ENCODE peak calls at places on chromosomes 7 and 10, in seven cellular contexts. One of them, this sample, is unnamed.
A peak's percentile ranks its signal among the peaks of the same experiment; 100 is the strongest.

GRCh38 chr7:43307522-43307921 is 195.1 kb downstream of the HECW1 start:
- DNase-seq in GM12878: no peak
- DNase-seq in gastrocnemius medialis: no peak
- DNase-seq in adrenal gland: no peak
- DNase-seq in uterus: no peak
- DNase-seq in A549: no peak
- DNase-seq in GM12891: no peak
- DNase-seq in this sample: no peak

GRCh38 chr7:80859272-80859970 is 59.4 kb downstream of the SEMA3C start:
- DNase-seq in adrenal gland: no peak
- DNase-seq in A549: no peak
- DNase-seq in GM12891: no peak
- DNase-seq in uterus: peak; percentile 58
- DNase-seq in gastrocnemius medialis: peak; percentile 69
- DNase-seq in GM12878: no peak
- DNase-seq in this sample: no peak

GRCh38 chr10:30990971-30991646 is 40.6 kb downstream of the ZNF438 start:
- DNase-seq in uterus: no peak
- DNase-seq in adrenal gland: no peak
- DNase-seq in A549: no peak
- DNase-seq in GM12891: no peak
- DNase-seq in GM12878: no peak
- DNase-seq in gastrocnemius medialis: no peak
- DNase-seq in this sample: no peak

GRCh38 chr10:3482200-3482993 is 302.6 kb downstream of the KLF6 start:
- DNase-seq in A549: no peak
- DNase-seq in gastrocnemius medialis: peak; percentile 46
- DNase-seq in adrenal gland: peak; percentile 85
- DNase-seq in GM12878: peak; percentile 51
- DNase-seq in GM12891: no peak
- DNase-seq in uterus: peak; percentile 61
- DNase-seq in this sample: no peak

GRCh38 chr10:23534761-23535160 is 95.9 kb downstream of the OTUD1 start:
- DNase-seq in GM12878: no peak
- DNase-seq in uterus: no peak
- DNase-seq in A549: no peak
- DNase-seq in GM12891: no peak
- DNase-seq in adrenal gland: no peak
- DNase-seq in gastrocnemius medialis: no peak
- DNase-seq in this sample: no peak

GRCh38 chr10:24344279-24344678 is 135.3 kb downstream of the KIAA1217 start:
- DNase-seq in adrenal gland: no peak
- DNase-seq in uterus: no peak
- DNase-seq in gastrocnemius medialis: no peak
- DNase-seq in GM12878: no peak
- DNase-seq in GM12891: no peak
- DNase-seq in A549: no peak
- DNase-seq in this sample: no peak

GRCh38 chr10:20898851-20899250 is 1.7 kb upstream of the NEBL start:
- DNase-seq in gastrocnemius medialis: no peak
- DNase-seq in GM12891: no peak
- DNase-seq in uterus: no peak
- DNase-seq in GM12878: no peak
- DNase-seq in A549: no peak
- DNase-seq in adrenal gland: no peak
- DNase-seq in this sample: no peak

GRCh38 chr7:1586827-1587705 is 17.2 kb upstream of the PSMG3 start:
- DNase-seq in A549: no peak
- DNase-seq in uterus: no peak
- DNase-seq in gastrocnemius medialis: no peak
- DNase-seq in GM12878: no peak
- DNase-seq in adrenal gland: peak; percentile 53
- DNase-seq in GM12891: no peak
- DNase-seq in this sample: no peak

GRCh38 chr10:122327237-122328206 is 47.0 kb upstream of the PLEKHA1 start:
- DNase-seq in uterus: no peak
- DNase-seq in A549: no peak
- DNase-seq in gastrocnemius medialis: no peak
- DNase-seq in GM12891: no peak
- DNase-seq in adrenal gland: no peak
- DNase-seq in GM12878: no peak
- DNase-seq in this sample: no peak

GRCh38 chr7:142412551-142413193 is 154.8 kb upstream of the PRSS58 start:
- DNase-seq in gastrocnemius medialis: no peak
- DNase-seq in uterus: no peak
- DNase-seq in adrenal gland: peak; percentile 4
- DNase-seq in GM12891: peak; percentile 27
- DNase-seq in A549: peak; percentile 49
- DNase-seq in GM12878: no peak
- DNase-seq in this sample: peak; percentile 62

GRCh38 chr10:15439381-15439837 is 68.3 kb upstream of the FAM171A1 start:
- DNase-seq in GM12878: no peak
- DNase-seq in GM12891: no peak
- DNase-seq in adrenal gland: peak; percentile 62
- DNase-seq in A549: no peak
- DNase-seq in uterus: peak; percentile 63
- DNase-seq in gastrocnemius medialis: no peak
- DNase-seq in this sample: peak; percentile 43

GRCh38 chr7:149717481-149717880 is 55.9 kb downstream of the ZNF467 start:
- DNase-seq in GM12878: no peak
- DNase-seq in GM12891: no peak
- DNase-seq in adrenal gland: no peak
- DNase-seq in gastrocnemius medialis: no peak
- DNase-seq in uterus: no peak
- DNase-seq in A549: no peak
- DNase-seq in this sample: no peak

GRCh38 chr7:124171068-124171467 is 138.2 kb upstream of the TMEM229A start:
- DNase-seq in gastrocnemius medialis: no peak
- DNase-seq in adrenal gland: peak; percentile 7
- DNase-seq in GM12878: no peak
- DNase-seq in GM12891: no peak
- DNase-seq in uterus: no peak
- DNase-seq in A549: no peak
- DNase-seq in this sample: no peak

GRCh38 chr10:28664369-28664740 is 13.0 kb upstream of the BAMBI start:
- DNase-seq in GM12891: no peak
- DNase-seq in A549: no peak
- DNase-seq in adrenal gland: no peak
- DNase-seq in GM12878: no peak
- DNase-seq in gastrocnemius medialis: no peak
- DNase-seq in uterus: no peak
- DNase-seq in this sample: no peak

GRCh38 chr10:6396652-6397051 is 183.4 kb downstream of the PRKCQ start:
- DNase-seq in gastrocnemius medialis: no peak
- DNase-seq in A549: no peak
- DNase-seq in uterus: no peak
- DNase-seq in GM12878: no peak
- DNase-seq in GM12891: no peak
- DNase-seq in adrenal gland: no peak
- DNase-seq in this sample: no peak

GRCh38 chr10:93469454-93469853 is 12.7 kb downstream of the MYOF start:
- DNase-seq in adrenal gland: no peak
- DNase-seq in gastrocnemius medialis: peak; percentile 27
- DNase-seq in uterus: no peak
- DNase-seq in A549: no peak
- DNase-seq in GM12891: no peak
- DNase-seq in GM12878: no peak
- DNase-seq in this sample: no peak

DNA sequence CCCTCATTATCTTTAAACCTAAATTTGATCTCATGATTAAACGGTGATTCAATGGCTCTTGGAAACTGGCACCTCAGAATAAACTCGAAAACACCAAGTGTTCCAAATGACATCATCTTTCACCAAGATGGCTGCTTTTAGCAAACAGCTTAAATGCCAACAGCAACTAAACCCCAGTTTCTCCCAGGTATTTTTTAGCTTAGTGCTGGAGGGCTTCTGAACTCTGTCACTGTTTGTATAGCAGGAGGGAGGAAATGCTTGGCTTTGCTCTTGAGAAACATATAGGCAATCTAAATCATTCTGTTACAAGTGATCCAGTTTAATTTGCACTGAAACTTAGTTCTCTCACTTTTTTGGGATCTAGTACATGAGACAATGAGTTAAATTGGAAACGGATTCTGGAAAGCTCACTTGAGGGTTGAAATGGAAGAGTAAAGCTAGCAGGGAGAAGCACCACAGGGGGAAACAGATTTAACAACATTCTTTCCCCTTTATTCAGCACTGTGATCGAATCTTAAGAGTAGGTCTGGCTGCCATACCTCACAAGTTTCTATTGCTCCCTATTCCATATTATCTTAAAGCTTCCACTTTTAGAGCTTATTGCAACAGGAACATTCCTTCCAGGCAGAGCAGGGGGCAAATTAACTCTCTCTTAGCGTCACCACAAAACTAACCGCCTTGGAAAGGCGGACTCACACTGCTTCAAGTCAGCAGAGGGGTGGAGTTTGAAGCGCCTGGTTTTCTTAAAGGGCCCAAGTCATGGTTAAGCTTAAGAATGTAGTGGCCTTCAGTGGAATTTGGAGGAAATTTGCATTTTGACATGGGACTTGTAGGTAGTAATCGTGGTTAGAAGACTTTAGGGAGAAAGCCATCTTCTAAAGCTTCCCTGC is 1.8 kb upstream of the CCDC6 start:
- DNase-seq in A549: peak; percentile 65
- DNase-seq in GM12878: no peak
- DNase-seq in gastrocnemius medialis: peak; percentile 61
- DNase-seq in uterus: peak; percentile 48
- DNase-seq in GM12891: no peak
- DNase-seq in adrenal gland: peak; percentile 80
- DNase-seq in this sample: peak; percentile 82
- TF ChIP-seq POLR2A in A549: peak; percentile 29
- TF ChIP-seq POLR2A in GM12878: peak; percentile 34
- TF ChIP-seq POLR2A in gastrocnemius medialis: peak; percentile 73
- TF ChIP-seq POLR2A in uterus: peak; percentile 56
- TF ChIP-seq POLR2A in GM12891: no peak
- TF ChIP-seq POLR2A in adrenal gland: peak; percentile 88
- TF ChIP-seq POLR2A in this sample: peak; percentile 93

GRCh38 chr7:45253368-45253767 is 95.8 kb downstream of the RAMP3 start:
- DNase-seq in GM12891: no peak
- DNase-seq in uterus: no peak
- DNase-seq in adrenal gland: no peak
- DNase-seq in gastrocnemius medialis: no peak
- DNase-seq in A549: no peak
- DNase-seq in GM12878: no peak
- DNase-seq in this sample: no peak
- TF ChIP-seq POLR2A in GM12891: no peak
- TF ChIP-seq POLR2A in uterus: no peak
- TF ChIP-seq POLR2A in adrenal gland: no peak
- TF ChIP-seq POLR2A in gastrocnemius medialis: no peak
- TF ChIP-seq POLR2A in A549: no peak
- TF ChIP-seq POLR2A in GM12878: no peak
- TF ChIP-seq POLR2A in this sample: no peak

GRCh38 chr10:8534089-8534488 is 479.6 kb downstream of the GATA3 start:
- DNase-seq in uterus: no peak
- DNase-seq in adrenal gland: no peak
- DNase-seq in GM12891: no peak
- DNase-seq in gastrocnemius medialis: no peak
- DNase-seq in GM12878: no peak
- DNase-seq in A549: no peak
- DNase-seq in this sample: no peak

GRCh38 chr10:8527773-8528172 is 473.3 kb downstream of the GATA3 start:
- DNase-seq in adrenal gland: no peak
- DNase-seq in gastrocnemius medialis: no peak
- DNase-seq in GM12891: no peak
- DNase-seq in uterus: no peak
- DNase-seq in A549: no peak
- DNase-seq in GM12878: no peak
- DNase-seq in this sample: no peak

GRCh38 chr10:8532647-8533046 is 478.2 kb downstream of the GATA3 start:
- DNase-seq in adrenal gland: no peak
- DNase-seq in uterus: no peak
- DNase-seq in GM12891: no peak
- DNase-seq in A549: no peak
- DNase-seq in GM12878: no peak
- DNase-seq in gastrocnemius medialis: no peak
- DNase-seq in this sample: no peak
- TF ChIP-seq POLR2A in adrenal gland: no peak
- TF ChIP-seq POLR2A in uterus: no peak
- TF ChIP-seq POLR2A in GM12891: no peak
- TF ChIP-seq POLR2A in A549: no peak
- TF ChIP-seq POLR2A in GM12878: no peak
- TF ChIP-seq POLR2A in gastrocnemius medialis: no peak
- TF ChIP-seq POLR2A in this sample: no peak

GRCh38 chr7:105013283-105013817 is 655 bp upstream of the KMT2E start:
- DNase-seq in gastrocnemius medialis: peak; percentile 97
- DNase-seq in GM12878: peak; percentile 66
- DNase-seq in A549: peak; percentile 92
- DNase-seq in uterus: peak; percentile 94
- DNase-seq in GM12891: peak; percentile 60
- DNase-seq in adrenal gland: peak; percentile 97
- DNase-seq in this sample: peak; percentile 95

GRCh38 chr7:105013818-105014724 is at the start of gene KMT2E:
- DNase-seq in uterus: peak; percentile 90
- DNase-seq in adrenal gland: peak; percentile 92
- DNase-seq in gastrocnemius medialis: peak; percentile 86
- DNase-seq in A549: peak; percentile 64
- DNase-seq in GM12891: peak; percentile 46
- DNase-seq in GM12878: peak; percentile 59
- DNase-seq in this sample: peak; percentile 95

GRCh38 chr7:105010538-105011523 is 3.2 kb upstream of the KMT2E start:
- DNase-seq in gastrocnemius medialis: peak; percentile 16
- DNase-seq in GM12878: no peak
- DNase-seq in GM12891: no peak
- DNase-seq in uterus: no peak
- DNase-seq in A549: no peak
- DNase-seq in adrenal gland: peak; percentile 26
- DNase-seq in this sample: peak; percentile 59

GRCh38 chr7:105011771-105012502 is 2.1 kb upstream of the KMT2E start:
- DNase-seq in GM12891: no peak
- DNase-seq in adrenal gland: peak; percentile 36
- DNase-seq in uterus: peak; percentile 43
- DNase-seq in gastrocnemius medialis: peak; percentile 54
- DNase-seq in A549: no peak
- DNase-seq in GM12878: no peak
- DNase-seq in this sample: peak; percentile 50

DNA sequence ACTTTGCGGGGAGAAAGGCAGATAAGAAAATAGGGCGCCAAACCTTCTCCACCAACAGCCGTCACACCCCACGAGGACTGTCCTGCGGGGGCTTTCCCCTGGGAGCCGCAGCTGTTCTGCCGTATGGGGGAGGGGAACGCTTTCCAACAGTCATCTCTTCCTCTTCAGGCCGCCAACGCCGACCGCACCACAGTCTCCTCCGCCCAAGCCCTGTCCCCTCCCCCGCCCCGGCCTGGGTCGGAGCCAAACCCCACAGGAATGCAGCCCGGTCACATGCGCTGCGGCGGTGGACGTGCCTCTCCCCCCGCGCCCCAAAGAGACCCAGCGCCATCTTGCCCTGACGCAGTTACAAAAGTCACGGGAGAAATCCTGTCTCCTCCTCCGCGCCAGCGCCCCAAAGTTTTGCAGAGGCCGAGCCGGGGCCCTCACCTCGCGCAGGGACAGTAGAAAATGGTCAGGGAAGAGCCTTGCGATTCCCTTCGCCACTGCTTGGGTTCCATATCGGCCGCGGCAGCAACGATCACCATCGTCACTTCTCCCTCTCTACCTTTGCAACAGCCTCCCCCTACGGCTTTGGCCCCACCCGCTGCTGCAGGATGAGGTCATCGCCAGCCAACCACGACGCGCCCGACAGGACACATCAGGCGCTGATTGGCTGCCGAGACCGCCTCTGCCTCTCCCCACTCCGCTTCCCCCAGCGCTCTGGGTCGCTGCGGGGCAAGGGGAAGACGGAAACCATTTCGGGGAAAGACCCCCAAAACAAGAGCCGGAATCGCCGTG is 1.3 kb upstream of the KMT2E start:
- DNase-seq in GM12878: peak; percentile 97
- DNase-seq in A549: peak; percentile 99
- DNase-seq in adrenal gland: peak; percentile 99
- DNase-seq in GM12891: peak; percentile 83
- DNase-seq in uterus: peak; percentile 99
- DNase-seq in gastrocnemius medialis: peak; percentile 100
- DNase-seq in this sample: peak; percentile 98
- TF ChIP-seq POLR2A in GM12878: peak; percentile 82
- TF ChIP-seq POLR2A in A549: peak; percentile 87
- TF ChIP-seq POLR2A in adrenal gland: peak; percentile 95
- TF ChIP-seq POLR2A in GM12891: peak; percentile 85
- TF ChIP-seq POLR2A in uterus: peak; percentile 95
- TF ChIP-seq POLR2A in gastrocnemius medialis: peak; percentile 97
- TF ChIP-seq POLR2A in this sample: peak; percentile 97